ENCODE peak calls at places on chromosomes 6 and 20, in seven cellular contexts. J is K562, X is HepG2, M is HCT116, W is GM12878, T is H1, K is SK-N-SH. B is an unnamed sample.

GRCh38 chr20:32970115-32970972 is 33.9 kb downstream of the SUN5 start:
- DNase-seq in J (no peak), X (no peak), M (no peak), W (no peak), T (no peak), K (no peak), B (no peak)

GRCh38 chr20:15411781-15412180 is 1074.4 kb upstream of the FLRT3 start:
- DNase-seq in J (no peak), X (no peak), M (no peak), W (no peak), T (no peak), K (no peak), B (no peak)

GRCh38 chr6:38673397-38674165 is 29.4 kb downstream of the GLO1 start:
- DNase-seq in J (peak), X (no peak), M (no peak), W (peak), T (no peak), K (no peak), B (no peak)

GRCh38 chr20:48236485-48237055 is 451.3 kb upstream of the SULF2 start:
- DNase-seq in J (no peak), X (no peak), M (no peak), W (no peak), T (no peak), K (no peak), B (no peak)

GRCh38 chr6:152701081-152701862 is 3.6 kb downstream of the MYCT1 start:
- DNase-seq in J (no peak), X (no peak), M (no peak), W (no peak), T (no peak), K (no peak), B (no peak)

GRCh38 chr20:13800728-13801134 is 15.9 kb downstream of the NDUFAF5 start:
- DNase-seq in J (no peak), X (peak), M (no peak), W (no peak), T (no peak), K (peak), B (peak)

GRCh38 chr6:131136021-131136847 is 967 bp downstream of the AKAP7 start:
- DNase-seq in J (peak), X (peak), M (no peak), W (no peak), T (no peak), K (no peak), B (peak)

GRCh38 chr6:126947070-126947469 is 171.4 kb upstream of the RSPO3 start:
- DNase-seq in J (no peak), X (no peak), M (no peak), W (no peak), T (no peak), K (no peak), B (no peak)

GRCh38 chr20:54251093-54251492 is 43.2 kb downstream of the PFDN4 start:
- DNase-seq in J (no peak), X (no peak), M (no peak), W (no peak), T (no peak), K (no peak), B (no peak)

GRCh38 chr20:37314099-37314498 is 24.6 kb downstream of the MANBAL start:
- DNase-seq in J (no peak), X (no peak), M (no peak), W (no peak), T (no peak), K (peak), B (no peak)

GRCh38 chr6:149484733-149485700 is at the start of gene ZC3H12D:
- DNase-seq in J (peak), X (peak), M (peak), W (no peak), T (no peak), K (no peak), B (peak)

GRCh38 chr20:40525356-40525755 is 163.7 kb downstream of the MAFB start:
- DNase-seq in J (no peak), X (no peak), M (no peak), W (no peak), T (no peak), K (no peak), B (no peak)

GRCh38 chr6:96236471-96236870 is 220.7 kb downstream of the FUT9 start:
- DNase-seq in J (no peak), X (no peak), M (no peak), W (no peak), T (no peak), K (no peak), B (no peak)

GRCh38 chr6:133701633-133702331 is 187.1 kb upstream of the TCF21 start:
- DNase-seq in J (peak), X (no peak), M (no peak), W (no peak), T (no peak), K (no peak), B (no peak)

GRCh38 chr6:40909811-40910210 is 129.2 kb downstream of the UNC5CL start:
- DNase-seq in J (no peak), X (no peak), M (no peak), W (no peak), T (no peak), K (no peak), B (no peak)

GRCh38 chr6:128339635-128340436 is 180.6 kb downstream of the PTPRK start:
- DNase-seq in J (no peak), X (peak), M (no peak), W (no peak), T (no peak), K (no peak), B (no peak)

GRCh38 chr6:15413558-15414257 is 167.8 kb downstream of the JARID2 start:
- DNase-seq in J (no peak), X (no peak), M (no peak), W (no peak), T (no peak), K (no peak), B (no peak)

GRCh38 chr6:70423189-70424133 is 10.2 kb downstream of the FAM135A start:
- DNase-seq in J (no peak), X (peak), M (no peak), W (no peak), T (no peak), K (no peak), B (no peak)

GRCh38 chr6:57324538-57324937 is 7.1 kb downstream of the PRIM2 start:
- DNase-seq in J (peak), X (no peak), M (no peak), W (no peak), T (no peak), K (no peak), B (no peak)

GRCh38 chr6:41021832-41022231 is 17.2 kb downstream of the UNC5CL start:
- DNase-seq in J (peak), X (peak), M (no peak), W (no peak), T (no peak), K (peak), B (peak)

GRCh38 chr6:25035451-25036435 is 100.0 kb upstream of the RIPOR2 start:
- DNase-seq in J (peak), X (no peak), M (no peak), W (no peak), T (no peak), K (no peak), B (no peak)

GRCh38 chr6:16056263-16056870 is 72.5 kb upstream of the MYLIP start:
- DNase-seq in J (no peak), X (no peak), M (no peak), W (no peak), T (no peak), K (no peak), B (no peak)

GRCh38 chr6:348860-349396 is 42.6 kb upstream of the IRF4 start:
- DNase-seq in J (no peak), X (no peak), M (no peak), W (no peak), T (no peak), K (no peak), B (no peak)

GRCh38 chr6:45479834-45480696 is 102.3 kb upstream of the SUPT3H start:
- DNase-seq in J (no peak), X (no peak), M (no peak), W (no peak), T (no peak), K (no peak), B (peak)

GRCh38 chr20:62523473-62524203 is 47.8 kb upstream of the GATA5 start:
- DNase-seq in J (peak), X (peak), M (peak), W (no peak), T (no peak), K (peak), B (no peak)
- TF ChIP-seq JUND in J (peak), X (peak), M (no peak), W (no peak), T (no peak), K (no peak), B (no peak)

GRCh38 chr6:14310955-14311354 is 193.4 kb downstream of the CD83 start:
- DNase-seq in J (no peak), X (no peak), M (no peak), W (no peak), T (no peak), K (no peak), B (no peak)
- TF ChIP-seq JUND in J (no peak), X (no peak), M (no peak), W (no peak), T (no peak), K (no peak), B (no peak)

DNA sequence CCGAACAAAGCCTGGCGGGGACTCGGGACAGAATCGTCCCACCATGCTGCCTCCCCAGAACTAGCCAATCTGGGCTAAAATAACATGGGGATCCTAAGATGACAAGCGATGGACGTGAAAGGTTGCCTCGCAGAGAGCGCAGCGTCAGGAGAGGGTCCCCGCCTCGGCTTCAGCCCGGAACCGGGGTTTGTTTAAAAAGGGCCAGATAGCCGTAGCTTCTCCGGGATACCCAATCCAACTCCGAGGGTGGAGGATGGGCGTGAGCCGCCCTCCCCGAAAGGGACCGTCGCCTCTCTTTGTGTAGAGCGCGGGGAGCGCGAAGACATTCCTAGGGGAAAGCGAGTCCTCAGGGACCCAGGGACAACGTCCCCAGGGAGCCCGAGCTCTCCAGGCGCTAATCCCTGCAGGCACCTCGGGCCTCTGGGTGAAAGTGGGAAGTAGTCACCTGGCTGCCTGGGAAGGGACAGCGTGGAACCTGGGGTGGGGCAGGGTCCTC is 640 bp downstream of the CD24 start:
- DNase-seq in J (no peak), X (no peak), M (no peak), W (no peak), T (no peak), K (no peak), B (no peak)
- TF ChIP-seq JUND in J (no peak), X (no peak), M (no peak), W (no peak), T (no peak), K (no peak), B (no peak)

GRCh38 chr6:117418320-117418719 is 7.4 kb downstream of the ROS1 start:
- DNase-seq in J (no peak), X (no peak), M (no peak), W (no peak), T (no peak), K (no peak), B (no peak)

GRCh38 chr6:117417851-117418250 is 7.9 kb downstream of the ROS1 start:
- DNase-seq in J (no peak), X (no peak), M (no peak), W (no peak), T (no peak), K (no peak), B (no peak)

GRCh38 chr6:117411474-117411873 is 14.3 kb downstream of the ROS1 start:
- DNase-seq in J (no peak), X (no peak), M (no peak), W (no peak), T (no peak), K (no peak), B (no peak)

GRCh38 chr6:117409863-117410262 is 15.9 kb downstream of the ROS1 start:
- DNase-seq in J (no peak), X (no peak), M (no peak), W (no peak), T (no peak), K (no peak), B (no peak)

GRCh38 chr6:117414770-117415169 is 11.0 kb downstream of the ROS1 start:
- DNase-seq in J (no peak), X (peak), M (no peak), W (no peak), T (no peak), K (no peak), B (no peak)
- TF ChIP-seq JUND in J (no peak), X (no peak), M (no peak), W (no peak), T (no peak), K (no peak), B (no peak)

GRCh38 chr6:107533415-107534059 is 43.6 kb downstream of the SOBP start:
- DNase-seq in J (no peak), X (no peak), M (no peak), W (no peak), T (no peak), K (no peak), B (no peak)

GRCh38 chr6:107535626-107536025 is 45.7 kb downstream of the SOBP start:
- DNase-seq in J (no peak), X (no peak), M (no peak), W (no peak), T (no peak), K (no peak), B (no peak)

GRCh38 chr6:107532707-107533106 is 42.8 kb downstream of the SOBP start:
- DNase-seq in J (no peak), X (no peak), M (no peak), W (no peak), T (no peak), K (no peak), B (no peak)

GRCh38 chr6:107534762-107535161 is 44.8 kb downstream of the SOBP start:
- DNase-seq in J (no peak), X (no peak), M (no peak), W (no peak), T (no peak), K (no peak), B (no peak)

GRCh38 chr6:107531868-107532267 is 42.0 kb downstream of the SOBP start:
- DNase-seq in J (no peak), X (no peak), M (no peak), W (no peak), T (no peak), K (peak), B (no peak)
- TF ChIP-seq JUND in J (no peak), X (no peak), M (no peak), W (no peak), T (no peak), K (no peak), B (no peak)

GRCh38 chr6:14226051-14226660 is 108.6 kb downstream of the CD83 start:
- DNase-seq in J (no peak), X (no peak), M (no peak), W (no peak), T (no peak), K (no peak), B (no peak)

GRCh38 chr6:14231071-14231483 is 113.5 kb downstream of the CD83 start:
- DNase-seq in J (no peak), X (no peak), M (no peak), W (no peak), T (no peak), K (no peak), B (no peak)

GRCh38 chr6:14224359-14225103 is 107.0 kb downstream of the CD83 start:
- DNase-seq in J (no peak), X (no peak), M (no peak), W (peak), T (no peak), K (no peak), B (no peak)

GRCh38 chr6:14231546-14232280 is 114.1 kb downstream of the CD83 start:
- DNase-seq in J (no peak), X (no peak), M (no peak), W (no peak), T (no peak), K (no peak), B (no peak)

DNA sequence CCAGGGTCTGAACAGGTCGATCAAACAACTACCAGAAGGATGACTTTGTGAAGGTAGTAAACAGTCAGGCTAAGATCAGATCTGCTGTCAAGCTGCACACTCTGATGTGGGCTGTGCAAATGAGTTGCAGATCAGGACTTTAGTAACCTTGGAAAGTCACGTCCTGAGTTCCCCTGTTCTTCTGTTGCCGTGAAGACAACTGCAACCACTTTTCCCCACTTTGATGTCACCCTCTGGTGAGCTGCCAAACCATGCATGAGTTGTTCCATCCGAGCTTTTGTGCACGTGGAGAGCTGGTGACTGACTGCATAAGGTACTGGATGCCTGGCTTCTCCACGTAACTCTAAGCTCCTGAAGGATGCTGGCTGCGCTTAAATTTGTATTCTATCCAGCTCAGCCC is 111.0 kb downstream of the CD83 start:
- DNase-seq in J (no peak), X (no peak), M (no peak), W (no peak), T (no peak), K (no peak), B (no peak)
- TF ChIP-seq JUND in J (no peak), X (no peak), M (no peak), W (no peak), T (no peak), K (no peak), B (no peak)

GRCh38 chr6:55826941-55827340 is 48.4 kb downstream of the BMP5 start:
- DNase-seq in J (no peak), X (no peak), M (no peak), W (no peak), T (no peak), K (no peak), B (no peak)
- TF ChIP-seq JUND in J (no peak), X (no peak), M (no peak), W (no peak), T (no peak), K (no peak), B (no peak)

DNA sequence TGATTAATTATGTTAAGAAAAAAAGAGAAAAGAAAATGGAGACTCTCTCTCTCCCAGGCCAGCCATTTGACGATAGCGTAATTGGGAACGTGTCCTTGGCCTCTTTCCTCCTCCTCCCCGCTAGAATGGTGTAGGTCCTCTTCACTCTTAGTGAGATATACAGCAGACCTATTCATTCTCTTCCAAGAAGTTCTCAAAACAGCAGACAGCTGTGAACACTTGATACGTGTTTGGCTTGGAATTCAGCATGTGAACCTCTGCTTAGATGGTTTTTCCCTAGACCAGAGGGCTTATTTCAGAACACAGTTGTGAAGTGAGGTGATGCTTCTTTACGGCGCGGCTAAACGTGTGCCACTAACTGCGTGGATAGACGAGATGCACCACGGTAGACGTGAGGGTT is 32.6 kb upstream of the TULP4 start:
- DNase-seq in J (no peak), X (no peak), M (no peak), W (no peak), T (no peak), K (no peak), B (no peak)
- TF ChIP-seq JUND in J (no peak), X (no peak), M (no peak), W (no peak), T (no peak), K (no peak), B (no peak)

B was measured in T47D.